ENCODE peak calls at places on chromosomes 11 and 22, in four cellular contexts. P, B, D and Z are unnamed samples.
A peak's percentile ranks its signal among the peaks of the same experiment; 100 is the strongest.

GRCh38 chr11:128525411-128526243 is 61.7 kb downstream of the ETS1 start:
- DNase-seq in B (no peak), D (no peak), P (no peak), Z (no peak)

GRCh38 chr11:115425243-115425642 is 79.0 kb downstream of the CADM1 start:
- DNase-seq in P (no peak), B (no peak), D (no peak), Z (no peak)

GRCh38 chr11:130861283-130861682 is 55.0 kb downstream of the SNX19 start:
- DNase-seq in P (no peak), B (no peak), D (no peak), Z (no peak)

GRCh38 chr11:35304393-35304790 is 115.0 kb downstream of the SLC1A2 start:
- DNase-seq in B (peak; percentile 28), P (no peak), D (no peak), Z (no peak)

GRCh38 chr11:97703815-97704214 is 1314.0 kb downstream of the JRKL start:
- DNase-seq in B (no peak), D (no peak), P (no peak), Z (no peak)

GRCh38 chr11:21785351-21785750 is 407.5 kb upstream of the ANO5 start:
- DNase-seq in B (no peak), D (no peak), P (no peak), Z (no peak)

GRCh38 chr22:27391092-27391770 is 410.3 kb downstream of the MN1 start:
- DNase-seq in D (no peak), P (no peak), B (no peak), Z (no peak)

GRCh38 chr11:11297578-11297977 is 55.5 kb downstream of the CSNK2A3 start:
- DNase-seq in D (no peak), P (no peak), B (no peak), Z (no peak)

GRCh38 chr11:113908107-113908506 is 3.5 kb downstream of the HTR3B start:
- DNase-seq in P (no peak), B (no peak), D (no peak), Z (no peak)

GRCh38 chr22:36052505-36052941 is 23.9 kb upstream of the RBFOX2 start:
- DNase-seq in B (peak; percentile 65), P (no peak), D (no peak), Z (no peak)

GRCh38 chr11:122202951-122203456 is 87.0 kb upstream of the BLID start:
- DNase-seq in D (peak; percentile 83), B (peak; percentile 57), P (peak; percentile 82), Z (peak; percentile 66)

GRCh38 chr11:15471709-15472404 is 357.1 kb downstream of the INSC start:
- DNase-seq in B (no peak), D (no peak), P (no peak), Z (no peak)